ENCODE peak calls at places on chromosomes 1 and 21, in six cellular contexts. One of them, this sample, is unnamed.

GRCh38 chr1:216929870-216930582 is 206.8 kb upstream of the ESRRG start:
- DNase-seq in CD4-positive, alpha-beta T cell: no peak
- DNase-seq in coronary artery: no peak
- DNase-seq in neural progenitor cell: no peak
- DNase-seq in colonic mucosa: no peak
- DNase-seq in endothelial cell: no peak
- DNase-seq in this sample: no peak

GRCh38 chr1:9455487-9456237 is 83.6 kb upstream of the SLC25A33 start:
- DNase-seq in CD4-positive, alpha-beta T cell: peak
- DNase-seq in coronary artery: no peak
- DNase-seq in neural progenitor cell: peak
- DNase-seq in colonic mucosa: peak
- DNase-seq in endothelial cell: peak
- DNase-seq in this sample: peak

GRCh38 chr1:53061123-53061858 is 722 bp upstream of the PODN start:
- DNase-seq in CD4-positive, alpha-beta T cell: no peak
- DNase-seq in coronary artery: no peak
- DNase-seq in neural progenitor cell: no peak
- DNase-seq in colonic mucosa: no peak
- DNase-seq in endothelial cell: no peak
- DNase-seq in this sample: no peak

GRCh38 chr1:234433563-234434285 is 45.3 kb downstream of the TARBP1 start:
- DNase-seq in CD4-positive, alpha-beta T cell: no peak
- DNase-seq in coronary artery: no peak
- DNase-seq in neural progenitor cell: no peak
- DNase-seq in colonic mucosa: no peak
- DNase-seq in endothelial cell: no peak
- DNase-seq in this sample: no peak

GRCh38 chr1:117147856-117148588 is 26.5 kb upstream of the TRIM45 start:
- DNase-seq in CD4-positive, alpha-beta T cell: no peak
- DNase-seq in coronary artery: no peak
- DNase-seq in neural progenitor cell: no peak
- DNase-seq in colonic mucosa: no peak
- DNase-seq in endothelial cell: no peak
- DNase-seq in this sample: no peak

GRCh38 chr21:35226960-35227741 is 178.0 kb upstream of the RUNX1 start:
- DNase-seq in CD4-positive, alpha-beta T cell: peak
- DNase-seq in coronary artery: no peak
- DNase-seq in neural progenitor cell: no peak
- DNase-seq in colonic mucosa: no peak
- DNase-seq in endothelial cell: no peak
- DNase-seq in this sample: no peak

GRCh38 chr1:183832472-183832871 is 27.6 kb downstream of the RGL1 start:
- DNase-seq in CD4-positive, alpha-beta T cell: no peak
- DNase-seq in coronary artery: no peak
- DNase-seq in neural progenitor cell: no peak
- DNase-seq in colonic mucosa: no peak
- DNase-seq in endothelial cell: no peak
- DNase-seq in this sample: no peak

GRCh38 chr21:37259426-37259825 is 7.7 kb downstream of the VPS26C start:
- DNase-seq in CD4-positive, alpha-beta T cell: no peak
- DNase-seq in coronary artery: no peak
- DNase-seq in neural progenitor cell: no peak
- DNase-seq in colonic mucosa: no peak
- DNase-seq in endothelial cell: no peak
- DNase-seq in this sample: no peak

GRCh38 chr1:172270605-172271004 is 149.9 kb upstream of the C1orf105 start:
- DNase-seq in CD4-positive, alpha-beta T cell: no peak
- DNase-seq in coronary artery: no peak
- DNase-seq in neural progenitor cell: no peak
- DNase-seq in colonic mucosa: no peak
- DNase-seq in endothelial cell: no peak
- DNase-seq in this sample: no peak

GRCh38 chr1:164865385-164865784 is 306.4 kb downstream of the PBX1 start:
- DNase-seq in CD4-positive, alpha-beta T cell: no peak
- DNase-seq in coronary artery: peak
- DNase-seq in neural progenitor cell: no peak
- DNase-seq in colonic mucosa: no peak
- DNase-seq in endothelial cell: no peak
- DNase-seq in this sample: no peak

GRCh38 chr1:231844986-231845502 is 218.5 kb downstream of the DISC1 start:
- DNase-seq in CD4-positive, alpha-beta T cell: no peak
- DNase-seq in coronary artery: no peak
- DNase-seq in neural progenitor cell: no peak
- DNase-seq in colonic mucosa: no peak
- DNase-seq in endothelial cell: no peak
- DNase-seq in this sample: no peak

GRCh38 chr1:8711873-8712412 is 105.5 kb downstream of the RERE start:
- DNase-seq in CD4-positive, alpha-beta T cell: no peak
- DNase-seq in coronary artery: no peak
- DNase-seq in neural progenitor cell: no peak
- DNase-seq in colonic mucosa: no peak
- DNase-seq in endothelial cell: no peak
- DNase-seq in this sample: no peak

DNA sequence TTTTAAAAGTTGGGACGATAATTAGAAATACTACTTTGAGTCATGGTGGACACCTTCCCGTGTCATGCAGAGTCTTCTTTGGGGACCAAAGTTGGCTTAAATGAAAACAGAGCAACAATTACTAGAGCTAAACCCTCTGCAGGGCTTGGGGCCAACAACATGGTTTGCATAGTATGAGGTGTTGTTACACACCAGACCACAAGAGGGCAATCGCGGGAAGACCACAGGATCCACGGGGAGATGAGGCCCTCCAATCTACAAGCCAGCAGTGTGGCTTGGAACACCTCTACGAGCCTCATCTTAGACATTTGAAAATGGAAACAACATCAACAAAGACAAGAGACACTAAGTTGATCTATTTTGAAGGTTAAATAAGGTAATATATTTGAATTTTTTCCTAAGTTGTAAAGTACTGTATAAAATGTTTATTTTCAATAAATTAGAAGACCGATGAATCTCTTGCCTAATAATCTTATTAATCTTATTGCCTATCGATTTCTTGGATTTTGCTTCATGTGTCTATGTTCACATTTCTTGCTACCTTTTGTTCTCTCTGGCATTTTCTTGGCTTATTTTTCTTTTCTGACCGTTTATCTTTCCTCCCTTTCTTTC is 8.2 kb upstream of the SMCP start:
- DNase-seq in CD4-positive, alpha-beta T cell: peak
- DNase-seq in coronary artery: no peak
- DNase-seq in neural progenitor cell: peak
- DNase-seq in colonic mucosa: peak
- DNase-seq in endothelial cell: peak
- DNase-seq in this sample: peak
- TF ChIP-seq CTCF in CD4-positive, alpha-beta T cell: peak
- TF ChIP-seq CTCF in coronary artery: peak
- TF ChIP-seq CTCF in neural progenitor cell: peak
- TF ChIP-seq CTCF in colonic mucosa: peak
- TF ChIP-seq CTCF in endothelial cell: peak
- TF ChIP-seq CTCF in this sample: peak

GRCh38 chr1:201704439-201704792 is 124.5 kb upstream of the IPO9 start:
- DNase-seq in CD4-positive, alpha-beta T cell: no peak
- DNase-seq in coronary artery: no peak
- DNase-seq in neural progenitor cell: no peak
- DNase-seq in colonic mucosa: no peak
- DNase-seq in endothelial cell: no peak
- DNase-seq in this sample: no peak
- TF ChIP-seq CTCF in CD4-positive, alpha-beta T cell: peak
- TF ChIP-seq CTCF in coronary artery: no peak
- TF ChIP-seq CTCF in neural progenitor cell: no peak
- TF ChIP-seq CTCF in colonic mucosa: peak
- TF ChIP-seq CTCF in endothelial cell: peak
- TF ChIP-seq CTCF in this sample: peak

GRCh38 chr1:213670692-213671023 is 317.1 kb upstream of the PROX1 start:
- DNase-seq in CD4-positive, alpha-beta T cell: no peak
- DNase-seq in coronary artery: no peak
- DNase-seq in neural progenitor cell: no peak
- DNase-seq in colonic mucosa: no peak
- DNase-seq in endothelial cell: no peak
- DNase-seq in this sample: no peak

GRCh38 chr1:213666113-213666512 is 321.7 kb upstream of the PROX1 start:
- DNase-seq in CD4-positive, alpha-beta T cell: no peak
- DNase-seq in coronary artery: no peak
- DNase-seq in neural progenitor cell: no peak
- DNase-seq in colonic mucosa: peak
- DNase-seq in endothelial cell: no peak
- DNase-seq in this sample: no peak

GRCh38 chr1:213669964-213670691 is 317.6 kb upstream of the PROX1 start:
- DNase-seq in CD4-positive, alpha-beta T cell: peak
- DNase-seq in coronary artery: no peak
- DNase-seq in neural progenitor cell: no peak
- DNase-seq in colonic mucosa: peak
- DNase-seq in endothelial cell: no peak
- DNase-seq in this sample: no peak

GRCh38 chr1:213666922-213667321 is 320.9 kb upstream of the PROX1 start:
- DNase-seq in CD4-positive, alpha-beta T cell: no peak
- DNase-seq in coronary artery: no peak
- DNase-seq in neural progenitor cell: no peak
- DNase-seq in colonic mucosa: no peak
- DNase-seq in endothelial cell: no peak
- DNase-seq in this sample: no peak

DNA sequence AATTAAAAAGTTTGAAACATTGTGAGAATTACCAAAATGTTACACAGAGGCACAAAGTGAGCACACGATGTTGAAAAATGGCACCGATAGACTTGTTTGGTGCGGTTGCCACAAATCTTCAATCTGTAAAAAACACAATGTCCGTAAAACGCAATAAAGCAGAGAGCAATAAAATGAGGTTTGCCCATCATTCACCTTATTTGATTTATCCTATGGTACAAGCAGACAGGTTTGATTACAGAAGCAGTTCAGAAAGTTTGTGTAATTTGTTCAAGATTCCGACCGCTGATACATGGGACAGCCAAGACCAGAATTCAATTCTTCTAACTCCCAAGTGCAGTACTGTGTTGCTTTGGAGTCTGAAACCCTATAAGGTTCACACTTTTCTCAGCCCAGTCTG is 318.3 kb upstream of the PROX1 start:
- DNase-seq in CD4-positive, alpha-beta T cell: no peak
- DNase-seq in coronary artery: no peak
- DNase-seq in neural progenitor cell: no peak
- DNase-seq in colonic mucosa: no peak
- DNase-seq in endothelial cell: no peak
- DNase-seq in this sample: no peak
- TF ChIP-seq CTCF in CD4-positive, alpha-beta T cell: no peak
- TF ChIP-seq CTCF in coronary artery: no peak
- TF ChIP-seq CTCF in neural progenitor cell: no peak
- TF ChIP-seq CTCF in colonic mucosa: no peak
- TF ChIP-seq CTCF in endothelial cell: no peak
- TF ChIP-seq CTCF in this sample: no peak

GRCh38 chr1:18486195-18486594 is 5.5 kb downstream of the KLHDC7A start:
- DNase-seq in CD4-positive, alpha-beta T cell: no peak
- DNase-seq in coronary artery: no peak
- DNase-seq in neural progenitor cell: peak
- DNase-seq in colonic mucosa: no peak
- DNase-seq in endothelial cell: peak
- DNase-seq in this sample: peak
- TF ChIP-seq CTCF in CD4-positive, alpha-beta T cell: no peak
- TF ChIP-seq CTCF in coronary artery: no peak
- TF ChIP-seq CTCF in neural progenitor cell: peak
- TF ChIP-seq CTCF in colonic mucosa: no peak
- TF ChIP-seq CTCF in endothelial cell: no peak
- TF ChIP-seq CTCF in this sample: peak

GRCh38 chr1:218164111-218164929 is 120.8 kb upstream of the RRP15 start:
- DNase-seq in CD4-positive, alpha-beta T cell: no peak
- DNase-seq in coronary artery: no peak
- DNase-seq in neural progenitor cell: peak
- DNase-seq in colonic mucosa: peak
- DNase-seq in endothelial cell: peak
- DNase-seq in this sample: peak
- TF ChIP-seq CTCF in CD4-positive, alpha-beta T cell: no peak
- TF ChIP-seq CTCF in coronary artery: no peak
- TF ChIP-seq CTCF in neural progenitor cell: peak
- TF ChIP-seq CTCF in colonic mucosa: no peak
- TF ChIP-seq CTCF in endothelial cell: peak
- TF ChIP-seq CTCF in this sample: peak

GRCh38 chr1:205983925-205984725 is 19.1 kb downstream of the RAB7B start:
- DNase-seq in CD4-positive, alpha-beta T cell: no peak
- DNase-seq in coronary artery: no peak
- DNase-seq in neural progenitor cell: peak
- DNase-seq in colonic mucosa: peak
- DNase-seq in endothelial cell: peak
- DNase-seq in this sample: peak
- TF ChIP-seq CTCF in CD4-positive, alpha-beta T cell: no peak
- TF ChIP-seq CTCF in coronary artery: peak
- TF ChIP-seq CTCF in neural progenitor cell: peak
- TF ChIP-seq CTCF in colonic mucosa: peak
- TF ChIP-seq CTCF in endothelial cell: peak
- TF ChIP-seq CTCF in this sample: peak

GRCh38 chr1:97505289-97505688 is 415.5 kb downstream of the DPYD start:
- DNase-seq in CD4-positive, alpha-beta T cell: no peak
- DNase-seq in coronary artery: no peak
- DNase-seq in neural progenitor cell: no peak
- DNase-seq in colonic mucosa: no peak
- DNase-seq in endothelial cell: no peak
- DNase-seq in this sample: no peak

GRCh38 chr1:97505816-97506215 is 415.0 kb downstream of the DPYD start:
- DNase-seq in CD4-positive, alpha-beta T cell: no peak
- DNase-seq in coronary artery: no peak
- DNase-seq in neural progenitor cell: no peak
- DNase-seq in colonic mucosa: no peak
- DNase-seq in endothelial cell: no peak
- DNase-seq in this sample: no peak

GRCh38 chr1:97507863-97508262 is 413.0 kb downstream of the DPYD start:
- DNase-seq in CD4-positive, alpha-beta T cell: no peak
- DNase-seq in coronary artery: no peak
- DNase-seq in neural progenitor cell: no peak
- DNase-seq in colonic mucosa: no peak
- DNase-seq in endothelial cell: no peak
- DNase-seq in this sample: no peak

GRCh38 chr1:97508653-97509218 is 412.1 kb downstream of the DPYD start:
- DNase-seq in CD4-positive, alpha-beta T cell: no peak
- DNase-seq in coronary artery: no peak
- DNase-seq in neural progenitor cell: no peak
- DNase-seq in colonic mucosa: no peak
- DNase-seq in endothelial cell: no peak
- DNase-seq in this sample: no peak

GRCh38 chr1:97506368-97506767 is 414.5 kb downstream of the DPYD start:
- DNase-seq in CD4-positive, alpha-beta T cell: no peak
- DNase-seq in coronary artery: no peak
- DNase-seq in neural progenitor cell: no peak
- DNase-seq in colonic mucosa: no peak
- DNase-seq in endothelial cell: no peak
- DNase-seq in this sample: no peak
- TF ChIP-seq CTCF in CD4-positive, alpha-beta T cell: no peak
- TF ChIP-seq CTCF in coronary artery: no peak
- TF ChIP-seq CTCF in neural progenitor cell: no peak
- TF ChIP-seq CTCF in colonic mucosa: no peak
- TF ChIP-seq CTCF in endothelial cell: no peak
- TF ChIP-seq CTCF in this sample: no peak